ENCODE peak calls at places on chromosomes 12 and 14, in five cellular contexts. P is gastrocnemius medialis, M is spleen, J is uterus, L is lower leg skin. D is an unnamed sample.

GRCh38 chr12:82357845-82358199 is 365 bp downstream of the CCDC59 start:
- DNase-seq in L (no peak), M (no peak), P (no peak), J (no peak), D (no peak)

GRCh38 chr12:10718279-10718821 is 4.8 kb downstream of the YBX3 start:
- DNase-seq in P (peak; percentile 69), M (no peak), L (no peak), J (no peak), D (no peak)

GRCh38 chr14:23306113-23306411 is 571 bp upstream of the BCL2L2 start:
- DNase-seq in P (no peak), L (no peak), M (no peak), J (no peak), D (no peak)

GRCh38 chr14:62322216-62322615 is 560.0 kb downstream of the SNAPC1 start:
- DNase-seq in L (no peak), P (no peak), J (no peak), M (no peak), D (no peak)

GRCh38 chr12:24226745-24227350 is 277.4 kb upstream of the SOX5 start:
- DNase-seq in L (no peak), P (no peak), J (no peak), M (no peak), D (no peak)

GRCh38 chr14:70585221-70585620 is 15.2 kb downstream of the MED6 start:
- DNase-seq in M (no peak), P (no peak), J (no peak), L (no peak), D (no peak)

GRCh38 chr12:108332791-108333382 is 6.2 kb downstream of the CMKLR1 start:
- DNase-seq in M (peak; percentile 81), J (peak; percentile 36), P (peak; percentile 47), L (peak; percentile 90), D (no peak)

GRCh38 chr12:98373019-98373554 is 142.3 kb upstream of the TMPO start:
- DNase-seq in L (no peak), M (no peak), P (no peak), J (no peak), D (no peak)

GRCh38 chr14:74882103-74882920 is 596 bp downstream of the DLST start:
- DNase-seq in J (no peak), L (peak; percentile 93), M (no peak), P (no peak), D (no peak)

GRCh38 chr14:69708586-69709169 is 58.3 kb upstream of the SRSF5 start:
- DNase-seq in L (peak; percentile 75), P (no peak), M (no peak), J (no peak), D (no peak)

GRCh38 chr12:632102-632696 is 31.0 kb downstream of the NINJ2 start:
- DNase-seq in J (no peak), P (peak; percentile 73), M (peak; percentile 13), L (no peak), D (no peak)

GRCh38 chr14:93947282-93947681 is 20.1 kb downstream of the FAM181A start:
- DNase-seq in J (no peak), M (no peak), P (no peak), L (no peak), D (no peak)

GRCh38 chr12:104520242-104520900 is 63.6 kb downstream of the CHST11 start:
- DNase-seq in M (no peak), P (no peak), L (no peak), J (no peak), D (no peak)

GRCh38 chr12:59041241-59042121 is 121.2 kb upstream of the LRIG3 start:
- DNase-seq in J (no peak), P (no peak), L (no peak), M (no peak), D (no peak)
- TF ChIP-seq POLR2A in J (no peak), P (no peak), L (no peak), M (no peak), D (no peak)

GRCh38 chr12:77124767-77125166 is 59.4 kb upstream of the E2F7 start:
- DNase-seq in M (no peak), P (no peak), J (no peak), L (no peak), D (no peak)
- TF ChIP-seq CTCF in M (no peak), P (no peak), J (no peak), L (no peak), D (no peak)

DNA sequence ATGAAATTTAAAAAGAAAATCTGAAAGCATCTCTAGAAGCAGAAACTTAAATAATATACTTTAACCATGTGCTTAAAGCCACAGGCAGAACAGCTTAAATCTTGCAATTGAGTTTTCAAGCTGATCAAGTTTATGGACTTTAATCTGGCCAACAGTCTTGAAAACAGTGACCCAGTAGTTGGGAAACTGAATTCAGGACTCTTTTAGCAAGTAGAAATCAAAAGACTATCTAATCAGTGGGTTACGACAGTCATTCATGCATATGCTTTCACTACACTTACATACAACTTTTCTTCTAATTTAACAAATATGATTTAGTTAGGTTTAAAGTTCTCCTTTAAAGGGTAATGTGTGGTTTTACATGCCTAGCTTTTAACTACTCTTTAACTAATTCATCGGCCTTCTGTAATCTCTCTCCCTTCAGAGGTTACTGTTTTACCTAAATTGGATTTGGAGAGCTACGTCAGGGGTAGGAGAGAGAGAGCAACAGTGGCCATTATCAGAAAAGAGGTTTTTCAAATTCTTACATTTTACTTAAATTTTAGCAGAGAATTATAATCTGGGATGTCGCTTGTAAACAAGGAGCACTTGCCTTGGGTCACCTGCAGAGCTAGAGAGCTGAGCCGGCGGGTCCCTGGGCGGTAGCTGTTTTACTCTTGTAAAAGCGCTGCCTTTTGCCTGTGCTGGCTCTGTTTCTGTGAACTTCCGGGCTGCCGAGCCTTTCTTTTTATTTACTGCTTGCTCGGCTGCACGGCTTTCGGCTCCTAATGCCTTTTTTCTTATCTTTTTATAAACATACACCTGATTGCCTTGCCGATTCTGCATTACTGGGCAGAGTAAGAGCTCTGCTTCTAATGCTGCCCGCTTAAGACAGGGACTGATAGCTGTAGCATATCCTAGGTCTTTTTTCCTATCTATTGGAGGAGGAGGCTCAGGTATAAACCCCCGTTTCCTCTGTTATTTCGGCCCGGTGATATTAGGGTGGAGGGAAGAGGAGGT is 17.4 kb upstream of the LYZ start:
- DNase-seq in M (peak; percentile 90), J (no peak), L (peak; percentile 87), P (no peak), D (no peak)
- TF ChIP-seq POLR2A in M (no peak), J (no peak), L (no peak), P (no peak), D (no peak)

GRCh38 chr14:99729991-99730875 is 46.1 kb downstream of the CYP46A1 start:
- DNase-seq in L (peak; percentile 91), J (peak; percentile 57), P (peak; percentile 2), M (peak; percentile 86), D (peak; percentile 64)
- TF ChIP-seq CTCF in L (no peak), J (peak; percentile 96), P (peak; percentile 84), M (peak; percentile 60), D (peak; percentile 34)